ENCODE peak calls at places on chromosome 6, in four cellular contexts. Q is K562, C is GM23338, T is GM23248. Z is an unnamed sample.

GRCh38 chr6:35343092-35343834 is 905 bp downstream of the PPARD start:
- DNase-seq in T (peak; percentile 34), Q (peak; percentile 80), C (no peak), Z (peak; percentile 75)

GRCh38 chr6:170497845-170498281 is 55.2 kb downstream of the PSMB1 start:
- DNase-seq in Q (no peak), C (peak; percentile 74), T (peak; percentile 18), Z (no peak)

GRCh38 chr6:143333081-143333480 is 117.4 kb downstream of the ADAT2 start:
- DNase-seq in Q (no peak), T (peak; percentile 47), C (no peak), Z (no peak)

GRCh38 chr6:114342826-114343781 is at the start of gene HS3ST5:
- DNase-seq in Q (no peak), T (peak; percentile 39), C (peak; percentile 91), Z (no peak)

GRCh38 chr6:26420607-26421235 is 18.6 kb downstream of the BTN3A1 start:
- DNase-seq in C (peak; percentile 81), T (peak; percentile 52), Q (peak; percentile 53), Z (peak; percentile 54)

GRCh38 chr6:4935981-4936680 is 67.7 kb downstream of the RPP40 start:
- DNase-seq in C (no peak), T (no peak), Q (no peak), Z (no peak)

GRCh38 chr6:140956567-140957306 is 1176.0 kb upstream of the GJE1 start:
- DNase-seq in Q (no peak), C (no peak), T (peak; percentile 85), Z (no peak)

GRCh38 chr6:96015321-96015790 is 418 bp upstream of the FUT9 start:
- DNase-seq in T (no peak), C (peak; percentile 83), Q (no peak), Z (no peak)

GRCh38 chr6:73585566-73586415 is 65.0 kb upstream of the EEF1A1 start:
- DNase-seq in C (peak; percentile 70), Q (peak; percentile 72), T (peak; percentile 88), Z (peak; percentile 91)

GRCh38 chr6:147223751-147224150 is 19.5 kb downstream of the STXBP5 start:
- DNase-seq in T (no peak), Q (no peak), C (no peak), Z (no peak)

DNA sequence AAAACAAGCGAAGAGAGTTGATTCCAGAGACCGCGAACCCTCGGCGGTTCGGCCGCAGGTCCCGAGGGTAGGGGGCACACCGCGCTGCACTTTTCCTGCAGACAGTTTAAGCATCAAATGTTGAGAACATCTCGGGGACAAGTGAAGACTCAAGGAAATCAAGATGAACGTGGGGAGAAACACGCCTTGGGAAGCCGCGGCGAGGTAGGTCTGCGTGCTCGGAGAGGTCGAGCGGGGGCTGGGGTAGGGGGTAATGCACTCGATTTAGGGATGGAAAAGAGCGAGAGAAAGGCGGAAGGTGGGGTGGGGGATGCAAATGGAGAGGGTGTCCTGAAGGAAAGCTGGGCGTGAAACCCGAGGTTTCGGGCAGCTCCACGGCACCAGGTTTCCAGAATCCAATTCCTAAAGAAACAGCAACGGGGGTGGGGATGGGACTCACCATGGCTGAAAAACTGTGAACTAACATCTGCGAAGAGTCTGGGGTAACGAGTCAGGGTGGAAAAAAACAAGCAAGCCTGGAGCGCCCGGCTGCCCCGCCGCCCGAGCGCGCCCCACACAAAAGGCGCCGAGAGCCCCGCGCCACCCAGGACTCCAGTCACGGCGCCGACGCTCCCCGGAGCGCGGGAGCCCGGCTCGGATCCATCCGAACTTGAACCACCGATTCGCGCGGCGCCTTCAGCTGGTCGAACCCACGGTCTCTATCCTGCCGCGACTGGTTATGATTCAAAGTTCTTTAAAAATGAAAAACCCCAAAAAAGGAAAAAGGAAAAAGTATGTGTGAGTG is 3.6 kb downstream of the TFAP2A start:
- DNase-seq in C (peak; percentile 68), Q (no peak), T (peak; percentile 67), Z (no peak)
- TF ChIP-seq EZH2 in C (peak; percentile 85), Q (no peak), T (peak; percentile 16), Z (peak; percentile 88)

DNA sequence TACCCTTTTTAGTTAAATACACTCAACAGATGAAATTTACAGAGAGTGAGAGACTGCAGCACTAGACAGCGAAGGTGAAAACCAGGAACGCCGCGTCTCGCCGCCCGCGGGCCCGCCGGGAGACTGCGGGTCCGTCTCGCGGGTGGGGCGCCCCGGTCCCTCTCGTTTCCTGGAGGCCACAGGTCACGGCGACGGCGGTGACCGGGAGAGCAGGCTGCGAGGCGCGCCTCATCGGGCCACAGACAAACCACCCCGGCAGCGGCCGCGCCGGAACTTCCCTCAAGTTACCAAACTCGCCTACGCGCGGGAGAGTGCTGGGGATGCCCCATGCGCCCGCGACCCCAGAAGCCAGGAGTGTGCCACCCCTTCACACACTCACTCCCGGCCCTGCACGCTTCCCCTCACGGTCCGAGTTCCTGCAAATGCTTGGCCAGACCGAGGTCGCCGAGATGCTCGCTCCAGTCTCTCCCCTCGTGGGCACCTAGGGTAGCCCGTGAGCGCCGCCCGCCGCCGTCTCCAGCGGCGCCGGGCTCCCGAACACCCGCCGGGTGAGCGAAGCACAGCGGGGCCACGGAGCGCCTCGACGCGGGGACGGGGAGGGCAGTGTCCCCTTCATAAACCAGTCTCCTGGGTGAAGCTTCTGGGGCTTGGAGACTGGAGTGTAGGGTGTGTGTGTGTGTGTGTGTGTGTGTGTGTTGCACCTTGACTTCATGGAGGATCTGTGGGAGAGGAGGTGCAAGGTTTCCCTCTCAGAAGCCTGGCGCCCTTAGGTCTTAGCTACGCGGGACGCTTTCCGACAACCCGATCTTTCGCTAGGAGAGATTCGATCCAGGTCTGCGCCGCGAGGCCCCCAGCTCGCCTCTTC is 1.4 kb downstream of the BACH2 start:
- DNase-seq in T (peak; percentile 47), C (peak; percentile 48), Q (peak; percentile 31), Z (peak; percentile 56)
- TF ChIP-seq EZH2 in T (peak; percentile 88), C (peak; percentile 5), Q (no peak), Z (peak; percentile 50)

GRCh38 chr6:110334425-110335158 is 23.6 kb downstream of the METTL24 start:
- DNase-seq in Q (no peak), C (no peak), T (no peak), Z (no peak)

GRCh38 chr6:110341671-110342304 is 16.4 kb downstream of the METTL24 start:
- DNase-seq in T (peak; percentile 34), Q (peak; percentile 32), C (peak; percentile 79), Z (no peak)

GRCh38 chr6:110338820-110339470 is 19.2 kb downstream of the METTL24 start:
- DNase-seq in Q (no peak), C (no peak), T (peak; percentile 53), Z (no peak)

GRCh38 chr6:110340566-110340965 is 17.6 kb downstream of the METTL24 start:
- DNase-seq in Q (no peak), C (no peak), T (no peak), Z (no peak)

GRCh38 chr6:110337481-110337880 is 20.7 kb downstream of the METTL24 start:
- DNase-seq in Q (no peak), T (peak; percentile 44), C (no peak), Z (no peak)
- TF ChIP-seq EZH2 in Q (no peak), T (no peak), C (no peak), Z (no peak)

GRCh38 chr6:108171918-108172516 is 6.2 kb downstream of the NR2E1 start:
- DNase-seq in Q (no peak), C (no peak), T (no peak), Z (no peak)

GRCh38 chr6:108170607-108171290 is 4.9 kb downstream of the NR2E1 start:
- DNase-seq in Q (no peak), C (peak; percentile 65), T (no peak), Z (no peak)

GRCh38 chr6:108168980-108169800 is 3.4 kb downstream of the NR2E1 start:
- DNase-seq in T (peak; percentile 35), Q (no peak), C (peak; percentile 78), Z (no peak)

GRCh38 chr6:108169801-108170606 is 4.2 kb downstream of the NR2E1 start:
- DNase-seq in T (no peak), Q (no peak), C (peak; percentile 69), Z (no peak)

DNA sequence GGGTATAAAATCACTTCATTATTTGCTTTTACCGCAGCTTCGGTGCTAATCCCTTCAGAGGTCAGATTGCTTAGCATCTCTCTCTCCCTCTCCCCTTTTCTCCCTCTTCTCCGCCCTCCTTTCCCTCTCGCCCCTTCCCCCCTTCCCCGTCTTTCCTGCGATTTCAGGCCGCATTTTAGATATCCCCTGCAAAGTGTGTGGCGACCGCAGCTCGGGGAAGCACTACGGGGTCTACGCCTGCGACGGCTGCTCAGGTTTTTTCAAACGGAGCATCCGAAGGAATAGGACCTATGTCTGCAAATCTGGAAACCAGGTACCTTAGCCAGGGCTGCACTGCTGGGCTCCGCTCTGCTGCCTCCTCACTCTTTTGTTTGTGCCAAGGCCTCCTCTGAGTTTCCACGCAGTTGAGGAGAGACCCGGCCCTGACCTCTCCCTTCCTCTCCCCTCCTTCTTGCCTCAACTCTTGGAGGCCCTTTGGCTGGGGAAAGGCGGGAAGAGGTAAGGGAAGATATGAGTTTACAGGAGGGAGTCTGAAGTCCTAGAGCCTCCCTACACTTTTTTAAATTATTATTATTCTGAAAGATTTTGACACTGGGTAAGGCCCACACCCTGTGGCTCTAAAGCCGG is 5.6 kb downstream of the NR2E1 start:
- DNase-seq in Q (no peak), T (no peak), C (peak; percentile 49), Z (no peak)
- TF ChIP-seq EZH2 in Q (no peak), T (no peak), C (peak; percentile 67), Z (no peak)

GRCh38 chr6:6196762-6197161 is 123.7 kb downstream of the F13A1 start:
- DNase-seq in Q (no peak), T (no peak), C (no peak), Z (no peak)

GRCh38 chr6:6191476-6191875 is 129.0 kb downstream of the F13A1 start:
- DNase-seq in T (no peak), C (peak; percentile 68), Q (no peak), Z (no peak)

GRCh38 chr6:6193221-6193745 is 127.2 kb downstream of the F13A1 start:
- DNase-seq in T (peak; percentile 24), C (no peak), Q (no peak), Z (no peak)

GRCh38 chr6:6191909-6192308 is 128.6 kb downstream of the F13A1 start:
- DNase-seq in C (no peak), Q (no peak), T (no peak), Z (no peak)

DNA sequence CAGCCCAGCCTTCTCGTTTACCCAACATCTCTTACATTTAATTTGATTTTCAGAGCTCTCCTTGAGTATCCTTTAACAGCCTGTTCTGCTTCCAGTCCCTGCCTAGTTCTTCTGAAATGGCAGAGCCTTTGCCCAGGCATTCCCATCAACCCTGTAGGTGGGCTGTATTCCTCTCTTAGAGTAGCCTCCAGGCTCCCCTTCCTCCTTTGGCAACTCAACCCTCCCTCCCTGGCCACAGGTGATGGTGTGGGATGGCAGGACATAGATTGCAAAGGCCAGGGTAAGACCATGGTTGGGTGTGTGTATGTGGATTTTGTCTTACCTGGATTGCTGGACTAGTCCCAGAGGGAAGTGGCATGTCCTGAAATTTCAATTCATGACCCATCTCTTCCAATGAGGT is 125.4 kb downstream of the F13A1 start:
- DNase-seq in C (no peak), Q (no peak), T (no peak), Z (no peak)
- TF ChIP-seq EZH2 in C (no peak), Q (no peak), T (no peak), Z (no peak)

GRCh38 chr6:148701393-148701774 is 45.4 kb upstream of the UST start:
- DNase-seq in Q (no peak), C (no peak), T (peak; percentile 8), Z (no peak)
- TF ChIP-seq EZH2 in Q (no peak), C (no peak), T (no peak), Z (no peak)